ENCODE peak calls at places on chromosomes 1 and 21, in five cellular contexts. L is cerebellum, J is Kasumi-1, V is glutamatergic neuron, U is progenitor cell of endocrine pancreas. N is an unnamed sample.

GRCh38 chr1:78038491-78038939 is 7.3 kb upstream of the GIPC2 start:
- DNase-seq in L (no peak), J (no peak), V (no peak), U (no peak), N (no peak)

GRCh38 chr1:105485207-105485606 is 1571.3 kb upstream of the PRMT6 start:
- DNase-seq in L (no peak), J (no peak), V (no peak), U (no peak), N (no peak)

GRCh38 chr21:44353200-44353970 is at the start of gene TRPM2:
- DNase-seq in L (no peak), J (peak), V (no peak), U (no peak), N (no peak)

GRCh38 chr21:36803801-36804452 is 105.0 kb downstream of the SIM2 start:
- DNase-seq in L (peak), J (no peak), V (no peak), U (no peak), N (no peak)

GRCh38 chr1:215887618-215888017 is 320.5 kb downstream of the KCTD3 start:
- DNase-seq in L (no peak), J (no peak), V (no peak), U (no peak), N (no peak)

GRCh38 chr1:218339267-218339831 is 5.8 kb upstream of the TGFB2 start:
- DNase-seq in L (no peak), J (peak), V (no peak), U (no peak), N (no peak)

GRCh38 chr1:20633190-20634064 is at the start of gene PINK1:
- DNase-seq in L (peak), J (peak), V (peak), U (peak), N (peak)

GRCh38 chr1:169456029-169456428 is 28.8 kb upstream of the CCDC181 start:
- DNase-seq in L (no peak), J (no peak), V (no peak), U (no peak), N (no peak)